ENCODE peak calls at places on chromosomes 2 and 18, in ten cellular contexts. R, K, G, C, E, V, H, O, P and N are unnamed samples.

GRCh38 chr2:196925445-196925767 is 1.1 kb downstream of the PGAP1 start:
- DNase-seq in R (no peak), K (no peak), G (no peak), C (peak), E (no peak), V (no peak), H (no peak), O (no peak), P (no peak), N (no peak)

GRCh38 chr2:126703311-126703710 is 47.4 kb downstream of the GYPC start:
- DNase-seq in R (no peak), K (no peak), G (no peak), C (no peak), E (no peak), V (no peak), H (no peak), O (no peak), P (no peak), N (no peak)

GRCh38 chr2:74297391-74297790 is 45.8 kb downstream of the SLC4A5 start:
- DNase-seq in R (no peak), K (no peak), G (no peak), C (no peak), E (no peak), V (no peak), H (no peak), O (no peak), P (no peak), N (no peak)

GRCh38 chr18:35515460-35516130 is 17.8 kb upstream of the INO80C start:
- DNase-seq in R (no peak), K (no peak), G (no peak), C (no peak), E (no peak), V (no peak), H (no peak), O (no peak), P (peak), N (no peak)

GRCh38 chr2:144889348-144889747 is 369.4 kb upstream of the ZEB2 start:
- DNase-seq in R (no peak), K (no peak), G (no peak), C (no peak), E (no peak), V (no peak), H (no peak), O (no peak), P (no peak), N (no peak)

GRCh38 chr2:46393352-46393820 is 86.0 kb upstream of the TMEM247 start:
- DNase-seq in R (no peak), K (no peak), G (no peak), C (no peak), E (no peak), V (no peak), H (no peak), O (no peak), P (no peak), N (no peak)

GRCh38 chr2:101733257-101733993 is 35.9 kb downstream of the MAP4K4 start:
- DNase-seq in R (no peak), K (no peak), G (no peak), C (no peak), E (no peak), V (no peak), H (no peak), O (no peak), P (no peak), N (no peak)

GRCh38 chr2:11938196-11938595 is 191.8 kb downstream of the LPIN1 start:
- DNase-seq in R (no peak), K (peak), G (no peak), C (no peak), E (peak), V (peak), H (no peak), O (peak), P (no peak), N (peak)

GRCh38 chr2:86254576-86255538 is 55.6 kb downstream of the MRPL35 start:
- DNase-seq in R (no peak), K (no peak), G (no peak), C (no peak), E (no peak), V (no peak), H (no peak), O (peak), P (peak), N (peak)

GRCh38 chr2:200931227-200931626 is 32.2 kb downstream of the ORC2 start:
- DNase-seq in R (no peak), K (peak), G (no peak), C (no peak), E (no peak), V (no peak), H (no peak), O (no peak), P (no peak), N (no peak)

GRCh38 chr2:15177103-15177502 is 384.0 kb downstream of the NBAS start:
- DNase-seq in R (peak), K (peak), G (peak), C (peak), E (no peak), V (no peak), H (no peak), O (no peak), P (no peak), N (peak)

GRCh38 chr2:226903179-226903578 is 67.3 kb downstream of the RHBDD1 start:
- DNase-seq in R (peak), K (peak), G (no peak), C (peak), E (no peak), V (no peak), H (no peak), O (peak), P (no peak), N (peak)

GRCh38 chr2:123040506-123040905 is 984.6 kb upstream of the CNTNAP5 start:
- DNase-seq in R (no peak), K (peak), G (no peak), C (no peak), E (no peak), V (no peak), H (no peak), O (no peak), P (no peak), N (peak)

GRCh38 chr2:45166229-45166890 is 157.1 kb upstream of the SIX2 start:
- DNase-seq in R (no peak), K (no peak), G (no peak), C (no peak), E (no peak), V (no peak), H (no peak), O (no peak), P (no peak), N (no peak)

GRCh38 chr2:96832751-96833507 is 10.9 kb downstream of the ANKRD23 start:
- DNase-seq in R (no peak), K (peak), G (no peak), C (peak), E (no peak), V (peak), H (peak), O (peak), P (peak), N (peak)

GRCh38 chr2:47223980-47224379 is 68.9 kb upstream of the STPG4 start:
- DNase-seq in R (no peak), K (peak), G (no peak), C (peak), E (no peak), V (no peak), H (no peak), O (no peak), P (no peak), N (no peak)

GRCh38 chr2:48112911-48113687 is 206.8 kb upstream of the FBXO11 start:
- DNase-seq in R (no peak), K (peak), G (no peak), C (peak), E (no peak), V (no peak), H (no peak), O (peak), P (no peak), N (peak)

GRCh38 chr2:18749912-18750526 is 160.7 kb upstream of the NT5C1B start:
- DNase-seq in R (no peak), K (peak), G (no peak), C (peak), E (peak), V (peak), H (peak), O (peak), P (peak), N (peak)

GRCh38 chr2:47506024-47506423 is 103.1 kb downstream of the MSH2 start:
- DNase-seq in R (no peak), K (no peak), G (no peak), C (no peak), E (no peak), V (no peak), H (no peak), O (no peak), P (no peak), N (no peak)

GRCh38 chr2:201262718-201263117 is 2.4 kb downstream of the CASP8 start:
- DNase-seq in R (no peak), K (no peak), G (no peak), C (no peak), E (no peak), V (no peak), H (no peak), O (no peak), P (no peak), N (no peak)

GRCh38 chr2:48131503-48132293 is 225.4 kb upstream of the FBXO11 start:
- DNase-seq in R (no peak), K (peak), G (no peak), C (peak), E (peak), V (no peak), H (no peak), O (no peak), P (no peak), N (peak)

GRCh38 chr2:12839339-12839738 is 122.6 kb downstream of the TRIB2 start:
- DNase-seq in R (no peak), K (no peak), G (no peak), C (no peak), E (no peak), V (no peak), H (no peak), O (no peak), P (no peak), N (no peak)

GRCh38 chr2:109201465-109202420 is 72.7 kb downstream of the SH3RF3 start:
- DNase-seq in R (no peak), K (no peak), G (no peak), C (no peak), E (no peak), V (no peak), H (no peak), O (no peak), P (no peak), N (no peak)

GRCh38 chr2:33491685-33492084 is 15.2 kb downstream of the RASGRP3 start:
- DNase-seq in R (no peak), K (no peak), G (no peak), C (no peak), E (no peak), V (peak), H (no peak), O (no peak), P (peak), N (no peak)

GRCh38 chr2:64008434-64009009 is 10.7 kb downstream of the VPS54 start:
- DNase-seq in R (no peak), K (no peak), G (no peak), C (no peak), E (no peak), V (no peak), H (no peak), O (no peak), P (no peak), N (no peak)

GRCh38 chr2:235324324-235324723 is 169.5 kb upstream of the AGAP1 start:
- DNase-seq in R (no peak), K (no peak), G (no peak), C (no peak), E (no peak), V (no peak), H (no peak), O (no peak), P (peak), N (no peak)

GRCh38 chr2:205908491-205909193 is 177.3 kb downstream of the INO80D start:
- DNase-seq in R (no peak), K (no peak), G (no peak), C (no peak), E (no peak), V (no peak), H (no peak), O (no peak), P (no peak), N (no peak)

GRCh38 chr2:151258121-151258520 is 3.5 kb downstream of the RBM43 start:
- DNase-seq in R (no peak), K (peak), G (no peak), C (peak), E (no peak), V (no peak), H (no peak), O (no peak), P (no peak), N (peak)

GRCh38 chr2:16218651-16219050 is 278.3 kb downstream of the MYCN start:
- DNase-seq in R (no peak), K (no peak), G (no peak), C (no peak), E (no peak), V (peak), H (peak), O (peak), P (peak), N (peak)
- TF ChIP-seq CTCF in R (peak), K (no peak), G (no peak), C (no peak), E (peak), V (no peak), H (peak), O (peak), P (peak), N (peak)

GRCh38 chr18:31436825-31437224 is 10.7 kb upstream of the DSG3 start:
- DNase-seq in R (no peak), K (no peak), G (no peak), C (no peak), E (no peak), V (no peak), H (no peak), O (peak), P (no peak), N (peak)
- TF ChIP-seq CTCF in R (no peak), K (no peak), G (no peak), C (no peak), E (no peak), V (no peak), H (no peak), O (no peak), P (peak), N (peak)

GRCh38 chr2:167264380-167264779 is 376.1 kb downstream of the XIRP2 start:
- DNase-seq in R (peak), K (peak), G (no peak), C (no peak), E (no peak), V (peak), H (no peak), O (peak), P (peak), N (peak)
- TF ChIP-seq CTCF in R (peak), K (peak), G (no peak), C (peak), E (peak), V (no peak), H (peak), O (no peak), P (peak), N (peak)

GRCh38 chr18:59054892-59055291 is 84.8 kb upstream of the SEC11C start:
- DNase-seq in R (no peak), K (peak), G (no peak), C (peak), E (no peak), V (no peak), H (no peak), O (no peak), P (no peak), N (no peak)

GRCh38 chr18:59056706-59057492 is 82.8 kb upstream of the SEC11C start:
- DNase-seq in R (no peak), K (peak), G (peak), C (peak), E (peak), V (peak), H (peak), O (peak), P (peak), N (peak)

GRCh38 chr18:59057493-59057795 is 82.2 kb upstream of the SEC11C start:
- DNase-seq in R (no peak), K (no peak), G (no peak), C (no peak), E (no peak), V (no peak), H (no peak), O (no peak), P (no peak), N (no peak)

GRCh38 chr18:59052965-59053960 is 86.4 kb upstream of the SEC11C start:
- DNase-seq in R (no peak), K (peak), G (no peak), C (peak), E (no peak), V (no peak), H (no peak), O (no peak), P (no peak), N (no peak)

GRCh38 chr18:59055345-59056032 is 84.2 kb upstream of the SEC11C start:
- DNase-seq in R (no peak), K (peak), G (no peak), C (no peak), E (no peak), V (no peak), H (no peak), O (peak), P (peak), N (no peak)
- TF ChIP-seq CTCF in R (no peak), K (peak), G (no peak), C (no peak), E (peak), V (no peak), H (peak), O (no peak), P (peak), N (no peak)

GRCh38 chr18:42052137-42052708 is 97.2 kb downstream of the PIK3C3 start:
- DNase-seq in R (no peak), K (peak), G (no peak), C (peak), E (peak), V (no peak), H (no peak), O (no peak), P (peak), N (no peak)
- TF ChIP-seq CTCF in R (peak), K (peak), G (peak), C (peak), E (peak), V (no peak), H (peak), O (peak), P (no peak), N (peak)

GRCh38 chr2:191811807-191812602 is 34.9 kb downstream of the CAVIN2 start:
- DNase-seq in R (no peak), K (peak), G (no peak), C (peak), E (peak), V (peak), H (peak), O (peak), P (peak), N (peak)
- TF ChIP-seq CTCF in R (peak), K (peak), G (no peak), C (peak), E (peak), V (no peak), H (peak), O (peak), P (peak), N (peak)

GRCh38 chr2:69958480-69958879 is 3.0 kb downstream of the ASPRV1 start:
- DNase-seq in R (no peak), K (no peak), G (no peak), C (no peak), E (no peak), V (no peak), H (no peak), O (no peak), P (no peak), N (no peak)

GRCh38 chr2:69957970-69958369 is 3.5 kb downstream of the ASPRV1 start:
- DNase-seq in R (no peak), K (no peak), G (no peak), C (no peak), E (no peak), V (no peak), H (no peak), O (no peak), P (no peak), N (no peak)

GRCh38 chr2:69955029-69955428 is 6.4 kb downstream of the ASPRV1 start:
- DNase-seq in R (no peak), K (no peak), G (no peak), C (no peak), E (no peak), V (no peak), H (no peak), O (no peak), P (no peak), N (peak)

GRCh38 chr2:69954069-69954468 is 7.4 kb downstream of the ASPRV1 start:
- DNase-seq in R (no peak), K (no peak), G (no peak), C (no peak), E (no peak), V (no peak), H (no peak), O (no peak), P (no peak), N (no peak)

GRCh38 chr2:69956580-69956979 is 4.9 kb downstream of the ASPRV1 start:
- DNase-seq in R (no peak), K (no peak), G (no peak), C (no peak), E (no peak), V (no peak), H (no peak), O (no peak), P (no peak), N (no peak)
- TF ChIP-seq CTCF in R (no peak), K (no peak), G (no peak), C (no peak), E (no peak), V (no peak), H (no peak), O (no peak), P (no peak), N (no peak)

DNA sequence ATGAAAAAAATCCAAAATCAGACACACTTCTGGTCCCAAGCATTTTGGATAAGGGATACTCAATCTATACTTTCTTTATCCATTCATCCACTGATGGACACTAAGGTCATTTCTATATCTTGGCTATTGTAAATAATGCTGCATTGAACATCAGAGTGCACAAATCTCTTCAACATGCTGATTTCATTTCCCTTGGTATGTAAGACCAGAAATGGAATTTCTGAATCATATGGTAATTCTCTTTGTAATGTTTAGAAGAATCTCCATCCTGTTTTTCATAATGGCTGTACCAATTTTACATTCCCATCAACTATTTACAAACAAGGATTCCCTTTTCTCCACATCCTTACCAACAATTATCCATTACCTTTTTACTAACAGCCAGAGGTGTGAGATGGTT is 33.7 kb upstream of the MCM6 start:
- DNase-seq in R (no peak), K (peak), G (no peak), C (peak), E (no peak), V (no peak), H (no peak), O (no peak), P (no peak), N (no peak)
- TF ChIP-seq CTCF in R (no peak), K (no peak), G (no peak), C (no peak), E (no peak), V (no peak), H (no peak), O (no peak), P (no peak), N (no peak)

DNA sequence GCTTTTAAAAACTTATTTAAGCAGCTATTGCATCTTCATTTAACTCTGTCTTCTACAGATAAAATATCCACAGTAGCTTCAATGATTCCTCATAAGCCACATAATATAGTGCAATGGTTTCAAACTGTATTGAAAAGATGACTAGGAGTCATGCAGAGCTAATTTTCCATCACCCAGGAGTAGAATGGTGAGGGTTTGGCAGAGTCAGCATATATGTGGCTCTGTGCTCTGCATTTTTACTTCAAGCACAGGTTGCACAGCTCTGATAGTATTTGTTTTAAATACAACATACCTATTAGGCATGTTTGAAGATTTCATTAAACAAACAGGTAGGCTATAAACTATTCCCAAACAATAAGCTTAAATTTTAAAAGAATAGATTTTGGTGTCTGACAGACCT is 731.9 kb upstream of the VRK2 start:
- DNase-seq in R (no peak), K (no peak), G (no peak), C (no peak), E (no peak), V (no peak), H (no peak), O (no peak), P (no peak), N (no peak)
- TF ChIP-seq CTCF in R (no peak), K (no peak), G (no peak), C (no peak), E (no peak), V (no peak), H (no peak), O (no peak), P (no peak), N (no peak)

GRCh38 chr2:31318360-31319336 is 84.7 kb downstream of the EHD3 start:
- DNase-seq in R (no peak), K (peak), G (peak), C (peak), E (no peak), V (peak), H (no peak), O (no peak), P (no peak), N (no peak)

GRCh38 chr2:31319391-31320175 is 85.6 kb downstream of the EHD3 start:
- DNase-seq in R (no peak), K (peak), G (no peak), C (no peak), E (peak), V (peak), H (no peak), O (no peak), P (no peak), N (no peak)

GRCh38 chr2:31322376-31322775 is 88.4 kb downstream of the EHD3 start:
- DNase-seq in R (no peak), K (no peak), G (no peak), C (no peak), E (no peak), V (no peak), H (no peak), O (no peak), P (no peak), N (no peak)

GRCh38 chr2:31312898-31313297 is 78.9 kb downstream of the EHD3 start:
- DNase-seq in R (no peak), K (no peak), G (no peak), C (peak), E (no peak), V (no peak), H (no peak), O (no peak), P (no peak), N (peak)

GRCh38 chr2:31317387-31317786 is 83.4 kb downstream of the EHD3 start:
- DNase-seq in R (no peak), K (no peak), G (no peak), C (no peak), E (no peak), V (no peak), H (no peak), O (no peak), P (no peak), N (no peak)
- TF ChIP-seq CTCF in R (no peak), K (no peak), G (no peak), C (no peak), E (no peak), V (no peak), H (no peak), O (no peak), P (peak), N (no peak)